ENCODE peak calls at places on chromosomes 11 and 22, in four cellular contexts. N is CD4-positive, alpha-beta T cell; R is progenitor cell of endocrine pancreas; T is thoracic aorta. K is an unnamed sample.

GRCh38 chr11:102361100-102362021 is 14.3 kb downstream of the BIRC2 start:
- DNase-seq in N (peak), R (no peak), T (no peak), K (no peak)

GRCh38 chr22:26892401-26893033 is 235.1 kb downstream of the MIAT start:
- DNase-seq in N (no peak), R (no peak), T (no peak), K (no peak)

GRCh38 chr22:21937821-21938070 is 14.9 kb downstream of the PPM1F start:
- DNase-seq in N (no peak), R (no peak), T (no peak), K (no peak)

GRCh38 chr22:38317995-38318715 is 922 bp upstream of the CSNK1E start:
- DNase-seq in N (no peak), R (no peak), T (peak), K (no peak)

GRCh38 chr11:87892291-87892690 is 283.0 kb downstream of the RAB38 start:
- DNase-seq in N (no peak), R (no peak), T (no peak), K (no peak)

GRCh38 chr11:69654660-69655478 is 13.9 kb downstream of the CCND1 start:
- DNase-seq in N (no peak), R (no peak), T (no peak), K (no peak)

GRCh38 chr11:76824083-76824939 is 36.4 kb upstream of the ACER3 start:
- DNase-seq in N (no peak), R (no peak), T (no peak), K (peak)

GRCh38 chr11:61133956-61134662 is 27.1 kb downstream of the VPS37C start:
- DNase-seq in N (no peak), R (no peak), T (no peak), K (no peak)

GRCh38 chr22:36316419-36316818 is 63.5 kb downstream of the APOL1 start:
- DNase-seq in N (no peak), R (no peak), T (no peak), K (no peak)

GRCh38 chr22:47883757-47884156 is 1121.3 kb downstream of the TBC1D22A start:
- DNase-seq in N (no peak), R (no peak), T (no peak), K (no peak)

GRCh38 chr22:25030636-25031035 is 78.1 kb downstream of the KIAA1671 start:
- DNase-seq in N (no peak), R (no peak), T (no peak), K (no peak)

GRCh38 chr11:6248248-6248647 is 9.4 kb downstream of the CNGA4 start:
- DNase-seq in N (no peak), R (no peak), T (no peak), K (no peak)

GRCh38 chr11:18171377-18172000 is 1.1 kb upstream of the MRGPRX4 start:
- DNase-seq in N (no peak), R (no peak), T (no peak), K (no peak)

GRCh38 chr11:113251281-113251680 is 63.1 kb upstream of the TTC12 start:
- DNase-seq in N (no peak), R (no peak), T (no peak), K (no peak)

GRCh38 chr11:113249786-113250185 is 64.6 kb upstream of the TTC12 start:
- DNase-seq in N (no peak), R (no peak), T (no peak), K (no peak)

GRCh38 chr11:113248702-113249490 is 65.5 kb upstream of the TTC12 start:
- DNase-seq in N (no peak), R (no peak), T (no peak), K (no peak)

GRCh38 chr11:113247231-113247630 is 67.2 kb upstream of the TTC12 start:
- DNase-seq in N (no peak), R (no peak), T (no peak), K (no peak)

GRCh38 chr11:113249491-113249763 is 65.0 kb upstream of the TTC12 start:
- DNase-seq in N (no peak), R (no peak), T (no peak), K (no peak)
- TF ChIP-seq CTCF in N (no peak), R (peak), T (no peak), K (peak)

GRCh38 chr11:116547571-116547970 is 225.2 kb downstream of the BUD13 start:
- DNase-seq in N (no peak), R (no peak), T (no peak), K (no peak)
- TF ChIP-seq CTCF in N (no peak), R (no peak), T (no peak), K (no peak)

GRCh38 chr11:14644396-14645246 is 1.0 kb downstream of the PDE3B start:
- DNase-seq in N (peak), R (peak), T (no peak), K (peak)
- TF ChIP-seq CTCF in N (peak), R (no peak), T (peak), K (no peak)

GRCh38 chr11:3344327-3344726 is 34.6 kb downstream of the ZNF195 start:
- DNase-seq in N (no peak), R (no peak), T (no peak), K (no peak)

GRCh38 chr11:3338569-3339565 is 40.1 kb downstream of the ZNF195 start:
- DNase-seq in N (no peak), R (no peak), T (no peak), K (no peak)

GRCh38 chr11:3344775-3345174 is 34.2 kb downstream of the ZNF195 start:
- DNase-seq in N (no peak), R (no peak), T (no peak), K (no peak)

GRCh38 chr11:3340025-3340424 is 38.9 kb downstream of the ZNF195 start:
- DNase-seq in N (no peak), R (no peak), T (no peak), K (no peak)

DNA sequence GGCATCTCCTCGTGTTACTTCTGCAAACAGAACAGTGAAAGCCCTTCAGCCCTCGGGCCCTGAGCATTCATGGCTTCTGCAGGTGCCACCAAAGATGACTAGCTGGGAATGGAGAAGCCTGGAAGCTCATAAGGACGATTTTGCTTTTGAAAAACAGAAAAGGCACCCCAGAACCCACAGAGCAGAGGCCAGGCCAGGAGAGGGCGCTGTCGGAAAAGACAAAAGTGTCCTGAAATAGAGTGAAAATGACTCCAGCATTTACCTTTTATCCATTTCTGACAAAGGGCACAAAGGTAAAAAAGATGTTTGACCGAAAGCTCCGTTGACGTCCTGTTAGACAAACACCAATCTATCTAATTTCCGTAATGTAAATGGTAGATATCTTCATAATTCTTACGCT is 37.6 kb downstream of the ZNF195 start:
- DNase-seq in N (peak), R (no peak), T (no peak), K (no peak)
- TF ChIP-seq CTCF in N (peak), R (peak), T (peak), K (peak)

K was measured in type B pancreatic cell.